ENCODE peak calls at places on chromosomes 12 and 14, in five cellular contexts. One of them, this sample, is unnamed.

GRCh38 chr12:49138999-49139398 is 7.8 kb upstream of the TUBA1B start:
- DNase-seq in neural progenitor cell: no peak
- DNase-seq in CD4-positive, alpha-beta T cell: no peak
- DNase-seq in heart left ventricle: no peak
- DNase-seq in GM23338: no peak
- DNase-seq in this sample: no peak

GRCh38 chr14:105330491-105330895 is 15.9 kb downstream of the PACS2 start:
- DNase-seq in neural progenitor cell: no peak
- DNase-seq in CD4-positive, alpha-beta T cell: no peak
- DNase-seq in heart left ventricle: no peak
- DNase-seq in GM23338: no peak
- DNase-seq in this sample: no peak

GRCh38 chr12:107393043-107393725 is 292.4 kb upstream of the PWP1 start:
- DNase-seq in neural progenitor cell: no peak
- DNase-seq in CD4-positive, alpha-beta T cell: peak; percentile 21
- DNase-seq in heart left ventricle: no peak
- DNase-seq in GM23338: no peak
- DNase-seq in this sample: no peak

GRCh38 chr14:68881396-68881795 is 88.5 kb upstream of the ZFP36L1 start:
- DNase-seq in neural progenitor cell: no peak
- DNase-seq in CD4-positive, alpha-beta T cell: no peak
- DNase-seq in heart left ventricle: no peak
- DNase-seq in GM23338: no peak
- DNase-seq in this sample: no peak

GRCh38 chr12:115541891-115542361 is 735.6 kb downstream of the MED13L start:
- DNase-seq in neural progenitor cell: no peak
- DNase-seq in CD4-positive, alpha-beta T cell: no peak
- DNase-seq in heart left ventricle: no peak
- DNase-seq in GM23338: no peak
- DNase-seq in this sample: no peak

GRCh38 chr14:103698380-103699260 is 16.6 kb downstream of the XRCC3 start:
- DNase-seq in neural progenitor cell: no peak
- DNase-seq in CD4-positive, alpha-beta T cell: no peak
- DNase-seq in heart left ventricle: peak; percentile 32
- DNase-seq in GM23338: no peak
- DNase-seq in this sample: no peak

GRCh38 chr12:91718326-91718725 is 427.3 kb downstream of the BTG1 start:
- DNase-seq in neural progenitor cell: no peak
- DNase-seq in CD4-positive, alpha-beta T cell: no peak
- DNase-seq in heart left ventricle: no peak
- DNase-seq in GM23338: no peak
- DNase-seq in this sample: no peak

GRCh38 chr12:62103736-62104135 is 156.5 kb upstream of the USP15 start:
- DNase-seq in neural progenitor cell: no peak
- DNase-seq in CD4-positive, alpha-beta T cell: no peak
- DNase-seq in heart left ventricle: no peak
- DNase-seq in GM23338: no peak
- DNase-seq in this sample: no peak

GRCh38 chr14:37594238-37594915 is 672 bp downstream of the FOXA1 start:
- DNase-seq in neural progenitor cell: peak; percentile 91
- DNase-seq in CD4-positive, alpha-beta T cell: no peak
- DNase-seq in heart left ventricle: no peak
- DNase-seq in GM23338: peak; percentile 89
- DNase-seq in this sample: peak; percentile 68

GRCh38 chr14:61476105-61476736 is 154.8 kb downstream of the PRKCH start:
- DNase-seq in neural progenitor cell: no peak
- DNase-seq in CD4-positive, alpha-beta T cell: no peak
- DNase-seq in heart left ventricle: no peak
- DNase-seq in GM23338: no peak
- DNase-seq in this sample: no peak

GRCh38 chr14:38217538-38217937 is 9.8 kb downstream of the SSTR1 start:
- DNase-seq in neural progenitor cell: no peak
- DNase-seq in CD4-positive, alpha-beta T cell: no peak
- DNase-seq in heart left ventricle: no peak
- DNase-seq in GM23338: peak; percentile 38
- DNase-seq in this sample: no peak

GRCh38 chr12:52532636-52533035 is 12.4 kb upstream of the KRT5 start:
- DNase-seq in neural progenitor cell: no peak
- DNase-seq in CD4-positive, alpha-beta T cell: no peak
- DNase-seq in heart left ventricle: no peak
- DNase-seq in GM23338: no peak
- DNase-seq in this sample: no peak

GRCh38 chr14:71932229-71932951 is at the start of gene RGS6:
- DNase-seq in neural progenitor cell: peak; percentile 91
- DNase-seq in CD4-positive, alpha-beta T cell: no peak
- DNase-seq in heart left ventricle: peak; percentile 63
- DNase-seq in GM23338: peak; percentile 92
- DNase-seq in this sample: peak; percentile 59

GRCh38 chr12:101044512-101045074 is 165.4 kb downstream of the SLC5A8 start:
- DNase-seq in neural progenitor cell: no peak
- DNase-seq in CD4-positive, alpha-beta T cell: no peak
- DNase-seq in heart left ventricle: no peak
- DNase-seq in GM23338: no peak
- DNase-seq in this sample: no peak

GRCh38 chr12:29073631-29074239 is 75.3 kb upstream of the FAR2 start:
- DNase-seq in neural progenitor cell: peak; percentile 47
- DNase-seq in CD4-positive, alpha-beta T cell: no peak
- DNase-seq in heart left ventricle: no peak
- DNase-seq in GM23338: peak; percentile 76
- DNase-seq in this sample: peak; percentile 24

GRCh38 chr14:98227000-98227726 is 1044.8 kb downstream of the BCL11B start:
- DNase-seq in neural progenitor cell: no peak
- DNase-seq in CD4-positive, alpha-beta T cell: no peak
- DNase-seq in heart left ventricle: no peak
- DNase-seq in GM23338: no peak
- DNase-seq in this sample: no peak

GRCh38 chr14:105221598-105222178 is 26.6 kb upstream of the BTBD6 start:
- DNase-seq in neural progenitor cell: no peak
- DNase-seq in CD4-positive, alpha-beta T cell: no peak
- DNase-seq in heart left ventricle: peak; percentile 20
- DNase-seq in GM23338: no peak
- DNase-seq in this sample: no peak

GRCh38 chr14:105098316-105098715 is 33.1 kb upstream of the GPR132 start:
- DNase-seq in neural progenitor cell: no peak
- DNase-seq in CD4-positive, alpha-beta T cell: no peak
- DNase-seq in heart left ventricle: no peak
- DNase-seq in GM23338: no peak
- DNase-seq in this sample: no peak

GRCh38 chr12:112992541-112993398 is 14.5 kb downstream of the OAS2 start:
- DNase-seq in neural progenitor cell: peak; percentile 74
- DNase-seq in CD4-positive, alpha-beta T cell: peak; percentile 38
- DNase-seq in heart left ventricle: peak; percentile 50
- DNase-seq in GM23338: peak; percentile 84
- DNase-seq in this sample: peak; percentile 74

GRCh38 chr12:59936546-59936945 is 340.7 kb downstream of the SLC16A7 start:
- DNase-seq in neural progenitor cell: no peak
- DNase-seq in CD4-positive, alpha-beta T cell: no peak
- DNase-seq in heart left ventricle: no peak
- DNase-seq in GM23338: no peak
- DNase-seq in this sample: no peak
- H3K27ac ChIP-seq in neural progenitor cell: no peak overlapping the region
- H3K27ac ChIP-seq in CD4-positive, alpha-beta T cell: no peak overlapping the region
- H3K27ac ChIP-seq in heart left ventricle: no peak overlapping the region
- H3K27ac ChIP-seq in GM23338: no peak overlapping the region
- H3K27ac ChIP-seq in this sample: no peak overlapping the region

GRCh38 chr14:100825691-100826331 is at the start of gene MEG3:
- DNase-seq in neural progenitor cell: no peak
- DNase-seq in CD4-positive, alpha-beta T cell: no peak
- DNase-seq in heart left ventricle: peak; percentile 55
- DNase-seq in GM23338: no peak
- DNase-seq in this sample: peak; percentile 32
- H3K27me3 ChIP-seq in neural progenitor cell: no peaks in the 10 kb centered on the region
- H3K27me3 ChIP-seq in CD4-positive, alpha-beta T cell: peaks cover 38% of the 10 kb centered on the region
- H3K27me3 ChIP-seq in heart left ventricle: peaks cover 51% of the 10 kb centered on the region
- H3K27me3 ChIP-seq in GM23338: no peaks in the 10 kb centered on the region
- H3K27me3 ChIP-seq in this sample: peaks cover 37% of the 10 kb centered on the region

DNA sequence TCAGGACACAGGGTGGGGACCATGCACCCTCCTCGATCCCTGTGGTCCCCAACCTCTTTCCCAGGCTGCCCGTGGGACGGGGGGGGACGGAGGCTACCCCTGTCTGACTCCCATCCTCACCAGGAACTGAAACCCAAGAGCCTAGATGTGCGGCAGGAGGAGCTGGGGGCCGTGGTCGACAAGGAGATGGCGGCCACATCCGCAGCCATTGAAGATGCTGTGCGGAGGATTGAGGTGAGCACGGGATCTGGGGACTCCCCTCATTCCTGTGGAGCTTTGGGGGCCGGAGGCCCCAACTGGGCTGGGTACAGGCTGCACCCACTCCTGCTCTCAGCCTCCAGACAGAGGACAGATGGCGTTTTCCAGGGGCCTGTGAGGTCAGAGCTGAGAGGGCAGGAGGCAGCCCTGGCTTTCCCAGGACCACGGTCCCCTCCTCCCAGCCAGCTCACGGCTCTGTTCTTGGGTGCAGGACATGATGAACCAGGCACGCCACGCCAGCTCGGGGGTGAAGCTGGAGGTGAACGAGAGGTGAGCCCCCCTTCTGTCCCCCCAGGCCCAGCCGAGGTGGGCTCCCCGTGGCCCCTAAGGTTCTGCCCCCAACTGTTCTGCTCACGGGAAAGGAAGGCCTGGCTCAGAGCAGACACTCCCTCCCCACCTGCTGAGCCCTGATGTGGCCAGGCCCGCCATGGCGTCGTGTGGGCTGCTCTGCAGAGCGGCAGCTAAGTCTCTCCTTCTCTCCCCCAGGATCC is 24.2 kb downstream of the HIP1R start:
- DNase-seq in neural progenitor cell: no peak
- DNase-seq in CD4-positive, alpha-beta T cell: no peak
- DNase-seq in heart left ventricle: peak; percentile 22
- DNase-seq in GM23338: no peak
- DNase-seq in this sample: peak; percentile 77
- TF ChIP-seq CTCF in neural progenitor cell: no peak
- TF ChIP-seq CTCF in CD4-positive, alpha-beta T cell: no peak
- TF ChIP-seq CTCF in heart left ventricle: no peak
- TF ChIP-seq CTCF in GM23338: no peak
- TF ChIP-seq CTCF in this sample: no peak

GRCh38 chr12:54191126-54191525 is 2.3 kb upstream of the SMUG1 start:
- DNase-seq in neural progenitor cell: no peak
- DNase-seq in CD4-positive, alpha-beta T cell: no peak
- DNase-seq in heart left ventricle: no peak
- DNase-seq in GM23338: no peak
- DNase-seq in this sample: no peak
- H3K27ac ChIP-seq in neural progenitor cell: no peak overlapping the region
- H3K27ac ChIP-seq in CD4-positive, alpha-beta T cell: no peak overlapping the region
- H3K27ac ChIP-seq in heart left ventricle: no peak overlapping the region
- H3K27ac ChIP-seq in GM23338: no peak overlapping the region
- H3K27ac ChIP-seq in this sample: peak overlapping the region; percentile 48

GRCh38 chr12:57738142-57738474 is 434 bp downstream of the AGAP2 start:
- DNase-seq in neural progenitor cell: no peak
- DNase-seq in CD4-positive, alpha-beta T cell: no peak
- DNase-seq in heart left ventricle: no peak
- DNase-seq in GM23338: no peak
- DNase-seq in this sample: no peak
- H3K27me3 ChIP-seq in neural progenitor cell: peaks cover 100% of the 10 kb centered on the region
- H3K27me3 ChIP-seq in CD4-positive, alpha-beta T cell: no peaks in the 10 kb centered on the region
- H3K27me3 ChIP-seq in heart left ventricle: peaks cover 48% of the 10 kb centered on the region
- H3K27me3 ChIP-seq in GM23338: peaks cover 99% of the 10 kb centered on the region
- H3K27me3 ChIP-seq in this sample: peaks cover 20% of the 10 kb centered on the region

GRCh38 chr12:98572010-98572409 is 21.5 kb upstream of the SLC25A3 start:
- DNase-seq in neural progenitor cell: peak; percentile 26
- DNase-seq in CD4-positive, alpha-beta T cell: no peak
- DNase-seq in heart left ventricle: no peak
- DNase-seq in GM23338: peak; percentile 67
- DNase-seq in this sample: no peak
- TF ChIP-seq CTCF in neural progenitor cell: peak; percentile 49
- TF ChIP-seq CTCF in CD4-positive, alpha-beta T cell: no peak
- TF ChIP-seq CTCF in heart left ventricle: no peak
- TF ChIP-seq CTCF in GM23338: peak; percentile 56
- TF ChIP-seq CTCF in this sample: peak; percentile 39

GRCh38 chr12:19561411-19561961 is 122.2 kb downstream of the AEBP2 start:
- DNase-seq in neural progenitor cell: no peak
- DNase-seq in CD4-positive, alpha-beta T cell: no peak
- DNase-seq in heart left ventricle: no peak
- DNase-seq in GM23338: no peak
- DNase-seq in this sample: no peak
- H3K27ac ChIP-seq in neural progenitor cell: no peak overlapping the region
- H3K27ac ChIP-seq in CD4-positive, alpha-beta T cell: no peak overlapping the region
- H3K27ac ChIP-seq in heart left ventricle: no peak overlapping the region
- H3K27ac ChIP-seq in GM23338: no peak overlapping the region
- H3K27ac ChIP-seq in this sample: no peak overlapping the region

GRCh38 chr12:55757701-55758100 is 14.8 kb downstream of the GDF11 start:
- DNase-seq in neural progenitor cell: peak; percentile 83
- DNase-seq in CD4-positive, alpha-beta T cell: no peak
- DNase-seq in heart left ventricle: no peak
- DNase-seq in GM23338: no peak
- DNase-seq in this sample: peak; percentile 15
- H3K27me3 ChIP-seq in neural progenitor cell: no peaks in the 10 kb centered on the region
- H3K27me3 ChIP-seq in CD4-positive, alpha-beta T cell: no peaks in the 10 kb centered on the region
- H3K27me3 ChIP-seq in heart left ventricle: no peaks in the 10 kb centered on the region
- H3K27me3 ChIP-seq in GM23338: no peaks in the 10 kb centered on the region
- H3K27me3 ChIP-seq in this sample: no peaks in the 10 kb centered on the region

GRCh38 chr12:68497702-68498101 is 113.0 kb upstream of the RAP1B start:
- DNase-seq in neural progenitor cell: no peak
- DNase-seq in CD4-positive, alpha-beta T cell: no peak
- DNase-seq in heart left ventricle: no peak
- DNase-seq in GM23338: no peak
- DNase-seq in this sample: no peak

GRCh38 chr12:68501226-68501625 is 109.5 kb upstream of the RAP1B start:
- DNase-seq in neural progenitor cell: no peak
- DNase-seq in CD4-positive, alpha-beta T cell: no peak
- DNase-seq in heart left ventricle: no peak
- DNase-seq in GM23338: no peak
- DNase-seq in this sample: no peak

GRCh38 chr12:68497112-68497511 is 113.6 kb upstream of the RAP1B start:
- DNase-seq in neural progenitor cell: no peak
- DNase-seq in CD4-positive, alpha-beta T cell: no peak
- DNase-seq in heart left ventricle: no peak
- DNase-seq in GM23338: no peak
- DNase-seq in this sample: no peak

GRCh38 chr12:68499616-68500015 is 111.1 kb upstream of the RAP1B start:
- DNase-seq in neural progenitor cell: no peak
- DNase-seq in CD4-positive, alpha-beta T cell: no peak
- DNase-seq in heart left ventricle: no peak
- DNase-seq in GM23338: no peak
- DNase-seq in this sample: no peak

GRCh38 chr12:68498736-68499135 is 112.0 kb upstream of the RAP1B start:
- DNase-seq in neural progenitor cell: no peak
- DNase-seq in CD4-positive, alpha-beta T cell: no peak
- DNase-seq in heart left ventricle: no peak
- DNase-seq in GM23338: peak; percentile 14
- DNase-seq in this sample: no peak
- TF ChIP-seq CTCF in neural progenitor cell: no peak
- TF ChIP-seq CTCF in CD4-positive, alpha-beta T cell: no peak
- TF ChIP-seq CTCF in heart left ventricle: no peak
- TF ChIP-seq CTCF in GM23338: peak; percentile 31
- TF ChIP-seq CTCF in this sample: no peak